ENCODE peak calls at places on chromosomes 7 and 10, in eight cellular contexts. W, D, O, R, T, Z, F and Y are unnamed samples.

GRCh38 chr10:76621886-76622620 is 1015.6 kb downstream of the KCNMA1 start:
- DNase-seq in F (no peak), T (no peak), W (no peak), R (no peak), D (no peak), O (no peak), Z (no peak), Y (no peak)

GRCh38 chr7:30510124-30511074 is 5.8 kb upstream of the GGCT start:
- DNase-seq in T (no peak), W (no peak), R (peak; percentile 50), Z (peak; percentile 52), F (peak; percentile 61), O (peak; percentile 41), D (no peak), Y (peak; percentile 50)

GRCh38 chr7:141875453-141875852 is 34.2 kb upstream of the PRSS37 start:
- DNase-seq in W (no peak), R (no peak), O (no peak), Z (no peak), T (no peak), F (no peak), D (no peak), Y (no peak)

GRCh38 chr7:136049818-136050461 is 72.8 kb upstream of the MTPN start:
- DNase-seq in Z (no peak), R (no peak), D (no peak), W (no peak), O (no peak), F (peak; percentile 21), T (no peak), Y (peak; percentile 25)

GRCh38 chr10:130357951-130358350 is 221.8 kb downstream of the GLRX3 start:
- DNase-seq in W (no peak), T (no peak), D (no peak), Z (no peak), O (no peak), F (no peak), R (no peak), Y (no peak)

GRCh38 chr10:68106656-68107055 is 2.6 kb upstream of the MYPN start:
- DNase-seq in F (peak; percentile 99), O (peak; percentile 98), Z (no peak), R (peak; percentile 75), W (no peak), D (no peak), T (no peak), Y (no peak)

GRCh38 chr7:77348371-77348813 is 67.8 kb downstream of the GSAP start:
- DNase-seq in O (peak; percentile 94), R (peak; percentile 33), D (no peak), F (peak; percentile 15), Z (peak; percentile 42), T (no peak), W (no peak), Y (no peak)

GRCh38 chr7:151059362-151060112 is at the start of gene SLC4A2:
- DNase-seq in T (peak; percentile 69), Z (peak; percentile 98), R (peak; percentile 83), D (peak; percentile 87), W (peak; percentile 90), O (peak; percentile 71), F (peak; percentile 80), Y (peak; percentile 90)

GRCh38 chr7:84113906-84114875 is 80.4 kb downstream of the SEMA3A start:
- DNase-seq in R (no peak), W (no peak), F (no peak), O (peak; percentile 43), Z (no peak), T (no peak), D (no peak), Y (no peak)

GRCh38 chr7:76300210-76300731 is 2.2 kb upstream of the HSPB1 start:
- DNase-seq in W (no peak), F (peak; percentile 89), Z (no peak), D (peak; percentile 63), T (no peak), R (peak; percentile 81), O (peak; percentile 89), Y (peak; percentile 65)

GRCh38 chr7:23353172-23353571 is 54.0 kb downstream of the MALSU1 start:
- DNase-seq in R (no peak), T (no peak), D (no peak), O (peak; percentile 54), Z (no peak), W (no peak), F (no peak), Y (no peak)

GRCh38 chr10:77906863-77907861 is 19.4 kb downstream of the DLG5 start:
- DNase-seq in F (no peak), W (no peak), T (no peak), Z (no peak), O (no peak), R (no peak), D (no peak), Y (no peak)

GRCh38 chr7:92765725-92766124 is 70.6 kb downstream of the CDK6 start:
- DNase-seq in O (peak; percentile 91), R (peak; percentile 82), F (peak; percentile 82), Z (no peak), W (no peak), D (peak; percentile 72), T (no peak), Y (peak; percentile 51)

GRCh38 chr7:50141131-50141530 is 48.1 kb upstream of the ZPBP start:
- DNase-seq in F (no peak), D (no peak), Z (no peak), R (no peak), O (no peak), W (no peak), T (no peak), Y (no peak)

GRCh38 chr7:50145801-50146338 is 52.8 kb upstream of the ZPBP start:
- DNase-seq in R (no peak), T (no peak), Z (no peak), D (no peak), W (no peak), O (no peak), F (no peak), Y (no peak)

GRCh38 chr7:50142421-50143113 is 49.5 kb upstream of the ZPBP start:
- DNase-seq in R (peak; percentile 41), Z (no peak), D (no peak), F (peak; percentile 59), O (peak; percentile 18), T (no peak), W (no peak), Y (peak; percentile 40)

GRCh38 chr7:50140688-50141087 is 47.6 kb upstream of the ZPBP start:
- DNase-seq in O (no peak), F (no peak), R (no peak), Z (no peak), D (no peak), W (no peak), T (no peak), Y (no peak)

GRCh38 chr7:50141854-50142253 is 48.8 kb upstream of the ZPBP start:
- DNase-seq in D (no peak), F (no peak), R (no peak), T (no peak), Z (no peak), O (no peak), W (no peak), Y (no peak)
- H3K4me2 ChIP-seq in D (no peak overlapping the region), F (no peak overlapping the region), R (no peak overlapping the region), T (no peak overlapping the region), Z (no peak overlapping the region), O (no peak overlapping the region), W (peak overlapping the region; percentile 61), Y (no peak overlapping the region)

DNA sequence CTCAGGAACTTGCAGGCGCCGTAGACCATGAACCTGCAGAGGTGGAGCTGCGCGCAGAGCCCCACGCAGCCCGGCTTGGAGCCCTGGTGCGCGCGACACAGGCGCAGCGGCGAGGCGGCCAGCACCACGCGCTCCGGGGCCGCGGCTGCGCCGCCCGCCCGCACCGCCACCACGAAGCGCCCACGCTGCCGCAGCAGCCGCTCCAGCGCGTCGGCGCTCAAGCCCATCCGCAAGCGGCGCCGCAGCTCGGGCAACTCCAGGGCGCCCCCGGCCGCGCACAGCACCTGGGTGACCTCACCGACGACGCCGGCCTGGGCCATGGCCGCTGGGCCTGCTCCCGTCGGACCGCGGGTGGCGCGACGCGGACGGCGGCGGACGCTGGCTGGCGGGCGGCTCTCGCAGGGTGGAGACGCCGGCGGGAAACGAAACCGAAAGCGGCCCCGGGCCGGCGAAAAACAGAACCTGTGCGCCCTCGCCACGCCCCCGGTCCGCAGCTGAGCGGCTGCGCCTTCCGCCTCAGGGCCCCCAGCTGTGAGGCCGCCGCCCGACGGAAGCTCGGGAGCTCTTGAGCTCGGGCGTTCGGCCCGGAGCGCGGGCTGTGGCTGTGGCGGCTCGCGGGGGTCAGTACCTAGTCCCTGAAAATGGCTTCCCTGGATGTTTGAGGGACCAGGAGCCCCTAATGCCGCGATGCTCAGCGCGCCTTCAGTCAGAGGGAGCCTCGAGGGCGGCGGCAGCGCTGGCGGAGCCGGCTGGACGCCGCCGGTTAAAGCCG is at the start of gene PARP12:
- DNase-seq in D (peak; percentile 91), T (peak; percentile 78), Z (peak; percentile 93), W (peak; percentile 41), O (peak; percentile 78), F (peak; percentile 70), R (peak; percentile 89), Y (peak; percentile 92)
- H3K4me1 ChIP-seq in D (peaks cover 37% of the 10 kb centered on the region), T (no peaks in the 10 kb centered on the region), Z (peaks cover 18% of the 10 kb centered on the region), W (peaks cover 28% of the 10 kb centered on the region), O (peaks cover 25% of the 10 kb centered on the region), F (peaks cover 41% of the 10 kb centered on the region), R (peaks cover 20% of the 10 kb centered on the region), Y (peaks cover 25% of the 10 kb centered on the region)

DNA sequence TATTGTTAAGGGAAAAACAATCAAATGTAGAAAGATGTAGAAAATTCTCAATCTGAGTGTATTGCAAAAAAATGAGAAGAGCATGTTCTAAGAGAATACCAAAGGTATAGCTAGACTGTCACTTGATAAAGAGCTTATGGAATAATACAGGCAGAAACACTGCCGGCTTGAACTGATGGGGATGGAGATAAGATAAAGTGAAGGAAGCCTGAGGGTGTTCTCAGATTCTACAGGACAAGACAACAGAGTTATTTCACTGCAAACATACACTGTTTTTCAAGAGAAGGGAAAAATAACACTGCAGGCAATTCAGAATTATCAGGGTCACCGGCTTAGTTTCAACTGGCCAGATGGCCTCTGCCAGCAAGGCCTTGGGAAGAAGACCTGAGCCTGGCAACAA is 80.0 kb downstream of the ZNF716 start:
- DNase-seq in T (no peak), W (no peak), F (no peak), O (no peak), Z (no peak), D (no peak), R (no peak), Y (no peak)
- H3K9me3 ChIP-seq in T (peaks cover 46% of the 10 kb centered on the region), W (peaks cover 6% of the 10 kb centered on the region), F (peaks cover 3% of the 10 kb centered on the region), O (no peaks in the 10 kb centered on the region), Z (no peaks in the 10 kb centered on the region), D (no peaks in the 10 kb centered on the region), R (peaks cover 29% of the 10 kb centered on the region), Y (no peaks in the 10 kb centered on the region)

GRCh38 chr10:102762401-102763015 is 18.8 kb downstream of the WBP1L start:
- DNase-seq in D (no peak), R (no peak), O (no peak), T (no peak), F (no peak), Z (no peak), W (no peak), Y (no peak)

GRCh38 chr10:102764340-102765257 is 20.9 kb downstream of the WBP1L start:
- DNase-seq in F (peak; percentile 12), T (no peak), W (no peak), O (no peak), D (peak; percentile 18), R (no peak), Z (no peak), Y (peak; percentile 32)

GRCh38 chr10:102759497-102760210 is 15.9 kb downstream of the WBP1L start:
- DNase-seq in Z (no peak), T (no peak), R (no peak), D (no peak), W (no peak), F (no peak), O (no peak), Y (no peak)

GRCh38 chr10:102767428-102768160 is 23.8 kb downstream of the WBP1L start:
- DNase-seq in O (no peak), D (no peak), F (no peak), T (no peak), W (no peak), Z (no peak), R (no peak), Y (no peak)

GRCh38 chr10:102763037-102763607 is 19.4 kb downstream of the WBP1L start:
- DNase-seq in T (no peak), D (no peak), F (no peak), Z (no peak), W (no peak), O (no peak), R (no peak), Y (no peak)
- H3K4me2 ChIP-seq in T (no peak overlapping the region), D (no peak overlapping the region), F (no peak overlapping the region), Z (no peak overlapping the region), W (no peak overlapping the region), O (no peak overlapping the region), R (no peak overlapping the region), Y (no peak overlapping the region)